ENCODE peak calls at places on chromosome 22, in six cellular contexts. Q, B, Y, X, H and E are unnamed samples.

GRCh38 chr22:19892249-19892879 is 37.7 kb upstream of the GNB1L start:
- DNase-seq in Y (no peak), X (peak), H (peak), B (no peak), Q (no peak), E (no peak)

GRCh38 chr22:17748555-17749353 is 25.5 kb downstream of the BID start:
- DNase-seq in Y (no peak), Q (peak), B (peak), X (no peak), H (no peak), E (no peak)

GRCh38 chr22:17810570-17811116 is 36.4 kb upstream of the BID start:
- DNase-seq in Y (no peak), Q (peak), B (no peak), H (no peak), X (no peak), E (no peak)

GRCh38 chr22:20953668-20954500 is 13.2 kb upstream of the AIFM3 start:
- DNase-seq in Q (no peak), X (no peak), B (no peak), H (peak), Y (no peak), E (no peak)

GRCh38 chr22:37607912-37608476 is 640 bp upstream of the GGA1 start:
- DNase-seq in Y (no peak), X (no peak), H (peak), Q (no peak), B (no peak), E (no peak)

GRCh38 chr22:19995611-19996339 is 20.8 kb downstream of the ARVCF start:
- DNase-seq in Q (peak), H (peak), B (no peak), X (no peak), Y (no peak), E (no peak)

GRCh38 chr22:46004105-46004866 is 27.3 kb upstream of the WNT7B start:
- DNase-seq in Y (no peak), B (no peak), Q (peak), X (no peak), H (no peak), E (no peak)

GRCh38 chr22:48749555-48750227 is 1078.0 kb downstream of the BRD1 start:
- DNase-seq in Q (no peak), B (no peak), X (no peak), H (no peak), Y (peak), E (no peak)

GRCh38 chr22:45096256-45096907 is 67.3 kb upstream of the NUP50 start:
- DNase-seq in Y (peak), X (peak), Q (no peak), H (peak), B (peak), E (peak)

GRCh38 chr22:37469416-37470086 is 16.6 kb downstream of the MFNG start:
- DNase-seq in H (no peak), B (no peak), Q (no peak), X (no peak), Y (no peak), E (no peak)

GRCh38 chr22:37552560-37553163 is 7.6 kb upstream of the CDC42EP1 start:
- DNase-seq in H (peak), B (peak), X (no peak), Y (no peak), Q (peak), E (no peak)

GRCh38 chr22:41047741-41048140 is 44.7 kb upstream of the EP300 start:
- DNase-seq in Y (no peak), Q (no peak), X (no peak), B (no peak), H (peak), E (no peak)

GRCh38 chr22:19843107-19843856 is 11.4 kb downstream of the GNB1L start:
- DNase-seq in B (no peak), Q (no peak), H (no peak), Y (no peak), X (no peak), E (no peak)

GRCh38 chr22:37329239-37330140 is 47.2 kb downstream of the CYTH4 start:
- DNase-seq in Y (no peak), X (no peak), H (no peak), Q (no peak), B (no peak), E (no peak)

GRCh38 chr22:42077486-42078125 is 1.9 kb upstream of the SMDT1 start:
- DNase-seq in H (no peak), Y (no peak), B (no peak), Q (no peak), X (no peak), E (no peak)

GRCh38 chr22:26302726-26303125 is 126.3 kb upstream of the ASPHD2 start:
- DNase-seq in Q (no peak), B (no peak), H (no peak), Y (no peak), X (no peak), E (no peak)

GRCh38 chr22:45627489-45628233 is 44.0 kb upstream of the ATXN10 start:
- DNase-seq in Y (no peak), B (no peak), H (no peak), X (no peak), Q (no peak), E (no peak)

GRCh38 chr22:25081409-25081824 is 118.2 kb upstream of the CRYBB3 start:
- DNase-seq in H (peak), X (peak), Y (no peak), B (peak), Q (no peak), E (no peak)

GRCh38 chr22:48720662-48721393 is 1106.8 kb downstream of the BRD1 start:
- DNase-seq in Q (no peak), B (no peak), X (no peak), H (no peak), Y (peak), E (peak)

GRCh38 chr22:35337932-35338331 is 38.2 kb downstream of the TOM1 start:
- DNase-seq in B (no peak), Q (no peak), Y (no peak), H (no peak), X (no peak), E (no peak)

GRCh38 chr22:19803736-19804267 is 43.2 kb downstream of the TBX1 start:
- DNase-seq in Y (no peak), H (no peak), X (no peak), B (peak), Q (no peak), E (no peak)

GRCh38 chr22:35687461-35687860 is 30.2 kb upstream of the APOL5 start:
- DNase-seq in X (no peak), Q (no peak), B (no peak), Y (no peak), H (peak), E (no peak)

GRCh38 chr22:33635766-33636165 is 284.5 kb downstream of the LARGE1 start:
- DNase-seq in Q (no peak), B (no peak), X (no peak), H (no peak), Y (no peak), E (no peak)

GRCh38 chr22:45308624-45309421 is 911 bp upstream of the FAM118A start:
- DNase-seq in B (no peak), Q (no peak), X (no peak), H (no peak), Y (no peak), E (no peak)

GRCh38 chr22:17436382-17436951 is 67.2 kb downstream of the CECR2 start:
- DNase-seq in Y (no peak), B (no peak), X (no peak), Q (no peak), H (peak), E (no peak)

GRCh38 chr22:39721456-39722325 is 151.1 kb downstream of the CACNA1I start:
- DNase-seq in Y (no peak), X (no peak), B (no peak), H (no peak), Q (no peak), E (no peak)
- TF ChIP-seq CTCF in Y (no peak), X (no peak), B (no peak), H (no peak), Q (no peak), E (no peak)

GRCh38 chr22:31749636-31750364 is at the start of gene PRR14L:
- DNase-seq in B (peak), H (peak), X (peak), Y (peak), Q (peak), E (peak)
- TF ChIP-seq CTCF in B (no peak), H (peak), X (no peak), Y (peak), Q (peak), E (no peak)

GRCh38 chr22:43345356-43345755 is 2.2 kb upstream of the SCUBE1 start:
- DNase-seq in B (no peak), Q (no peak), Y (no peak), H (no peak), X (no peak), E (no peak)
- TF ChIP-seq CTCF in B (no peak), Q (no peak), Y (no peak), H (no peak), X (no peak), E (no peak)

GRCh38 chr22:50206599-50206998 is 5.8 kb downstream of the SELENOO start:
- DNase-seq in Y (peak), Q (peak), B (peak), H (no peak), X (no peak), E (no peak)
- TF ChIP-seq CTCF in Y (no peak), Q (peak), B (peak), H (peak), X (peak), E (peak)

DNA sequence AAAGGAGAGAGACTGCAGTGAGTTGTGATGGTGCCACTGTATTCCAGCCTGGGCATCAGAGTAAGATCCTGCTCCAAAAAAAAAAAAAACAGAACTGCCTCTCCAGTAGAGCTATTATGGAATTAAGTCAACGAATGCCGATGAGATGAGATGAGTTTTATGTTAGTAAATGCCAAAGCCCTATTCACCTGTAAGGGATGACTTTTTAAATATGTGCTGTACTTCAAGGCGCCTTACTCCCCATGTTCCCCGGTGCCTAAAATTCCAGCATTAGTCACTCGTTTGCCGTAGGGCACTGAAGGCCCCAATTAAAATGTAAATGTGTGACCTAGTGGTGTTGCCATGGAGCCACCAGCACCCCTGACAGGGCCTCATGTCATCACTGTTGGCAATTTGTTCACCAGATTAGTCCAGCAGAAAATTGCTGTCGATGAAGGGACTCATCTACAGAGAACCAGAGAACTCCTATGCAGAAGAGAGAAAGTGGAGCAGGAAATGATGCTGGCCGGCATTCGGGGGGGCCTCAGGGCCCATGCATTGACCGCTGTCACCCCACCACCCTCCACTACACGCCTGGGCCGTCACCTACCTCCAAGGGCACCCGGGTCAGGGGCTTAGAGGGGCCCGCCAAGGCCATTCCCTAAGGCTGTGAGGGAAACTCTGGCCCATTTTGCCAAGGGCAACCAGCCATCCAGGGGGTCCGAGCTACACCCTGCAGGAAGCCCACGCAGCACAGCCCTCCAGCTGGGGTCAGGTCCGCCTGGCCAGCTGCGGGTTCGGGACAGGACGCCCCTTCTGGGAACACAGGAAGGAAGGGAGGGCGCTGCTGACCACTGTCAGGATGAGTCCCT is 17.8 kb downstream of the LIF start:
- DNase-seq in Q (peak), X (no peak), B (no peak), Y (no peak), H (no peak), E (no peak)
- TF ChIP-seq CTCF in Q (no peak), X (no peak), B (no peak), Y (no peak), H (no peak), E (no peak)